ENCODE peak calls at places on chromosomes 11 and 22, in six cellular contexts. One of them, this sample, is unnamed.

GRCh38 chr22:46854125-46854870 is 91.8 kb downstream of the TBC1D22A start:
- DNase-seq in IMR-90: peak; percentile 15
- DNase-seq in fibroblast of pulmonary artery: peak; percentile 40
- DNase-seq in ecto neural progenitor cell: no peak
- DNase-seq in hepatocyte: no peak
- DNase-seq in HEK293T: no peak
- DNase-seq in this sample: no peak

GRCh38 chr11:36041988-36042606 is 98.2 kb downstream of the LDLRAD3 start:
- DNase-seq in IMR-90: no peak
- DNase-seq in fibroblast of pulmonary artery: peak; percentile 44
- DNase-seq in ecto neural progenitor cell: no peak
- DNase-seq in hepatocyte: no peak
- DNase-seq in HEK293T: no peak
- DNase-seq in this sample: no peak

GRCh38 chr11:34940026-34940677 is 23.7 kb downstream of the PDHX start:
- DNase-seq in IMR-90: peak; percentile 33
- DNase-seq in fibroblast of pulmonary artery: peak; percentile 16
- DNase-seq in ecto neural progenitor cell: no peak
- DNase-seq in hepatocyte: no peak
- DNase-seq in HEK293T: no peak
- DNase-seq in this sample: no peak

GRCh38 chr11:43341159-43341558 is 17.6 kb upstream of the TTC17 start:
- DNase-seq in IMR-90: no peak
- DNase-seq in fibroblast of pulmonary artery: no peak
- DNase-seq in ecto neural progenitor cell: no peak
- DNase-seq in hepatocyte: no peak
- DNase-seq in HEK293T: no peak
- DNase-seq in this sample: no peak

GRCh38 chr11:75474878-75475766 is 42.1 kb upstream of the KLHL35 start:
- DNase-seq in IMR-90: peak; percentile 62
- DNase-seq in fibroblast of pulmonary artery: peak; percentile 61
- DNase-seq in ecto neural progenitor cell: no peak
- DNase-seq in hepatocyte: peak; percentile 59
- DNase-seq in HEK293T: no peak
- DNase-seq in this sample: peak; percentile 87

GRCh38 chr11:47441421-47441820 is 7.5 kb downstream of the RAPSN start:
- DNase-seq in IMR-90: no peak
- DNase-seq in fibroblast of pulmonary artery: no peak
- DNase-seq in ecto neural progenitor cell: no peak
- DNase-seq in hepatocyte: no peak
- DNase-seq in HEK293T: no peak
- DNase-seq in this sample: no peak

GRCh38 chr11:40877256-40877655 is 582.2 kb downstream of the LRRC4C start:
- DNase-seq in IMR-90: no peak
- DNase-seq in fibroblast of pulmonary artery: no peak
- DNase-seq in ecto neural progenitor cell: no peak
- DNase-seq in hepatocyte: no peak
- DNase-seq in HEK293T: no peak
- DNase-seq in this sample: no peak

GRCh38 chr11:629237-629583 is 2.2 kb upstream of the SCT start:
- DNase-seq in IMR-90: no peak
- DNase-seq in fibroblast of pulmonary artery: no peak
- DNase-seq in ecto neural progenitor cell: no peak
- DNase-seq in hepatocyte: peak; percentile 61
- DNase-seq in HEK293T: no peak
- DNase-seq in this sample: no peak

GRCh38 chr11:8810331-8811301 is 100.4 kb upstream of the AKIP1 start:
- DNase-seq in IMR-90: peak; percentile 81
- DNase-seq in fibroblast of pulmonary artery: peak; percentile 74
- DNase-seq in ecto neural progenitor cell: peak; percentile 90
- DNase-seq in hepatocyte: peak; percentile 91
- DNase-seq in HEK293T: no peak
- DNase-seq in this sample: peak; percentile 82

This sample was measured in H9.